ENCODE peak calls at places on chromosomes 13 and 19, in five cellular contexts. One of them, this sample, is unnamed.

GRCh38 chr13:79775830-79776229 is 294.9 kb downstream of the NDFIP2 start:
- DNase-seq in HCT116: peak
- DNase-seq in uterus: no peak
- DNase-seq in tibial nerve: no peak
- DNase-seq in ovary: no peak
- DNase-seq in this sample: peak

GRCh38 chr19:41993612-41994483 is at the start of gene ATP1A3:
- DNase-seq in uterus: no peak
- DNase-seq in HCT116: peak
- DNase-seq in ovary: no peak
- DNase-seq in tibial nerve: no peak
- DNase-seq in this sample: peak

GRCh38 chr13:97030705-97031452 is 36.6 kb upstream of the OXGR1 start:
- DNase-seq in HCT116: peak
- DNase-seq in ovary: no peak
- DNase-seq in tibial nerve: no peak
- DNase-seq in uterus: no peak
- DNase-seq in this sample: peak

GRCh38 chr13:113561417-113562084 is 23.0 kb upstream of the TFDP1 start:
- DNase-seq in HCT116: no peak
- DNase-seq in uterus: no peak
- DNase-seq in tibial nerve: no peak
- DNase-seq in ovary: peak
- DNase-seq in this sample: no peak

GRCh38 chr13:98942485-98942884 is 35.4 kb downstream of the DOCK9 start:
- DNase-seq in tibial nerve: no peak
- DNase-seq in HCT116: no peak
- DNase-seq in ovary: no peak
- DNase-seq in uterus: no peak
- DNase-seq in this sample: no peak

GRCh38 chr19:55115446-55116065 is 1.9 kb downstream of the PPP1R12C start:
- DNase-seq in ovary: no peak
- DNase-seq in uterus: peak
- DNase-seq in tibial nerve: no peak
- DNase-seq in HCT116: no peak
- DNase-seq in this sample: peak

GRCh38 chr13:98978280-98978679 is 416 bp upstream of the DOCK9 start:
- DNase-seq in HCT116: peak
- DNase-seq in uterus: no peak
- DNase-seq in tibial nerve: no peak
- DNase-seq in ovary: no peak
- DNase-seq in this sample: no peak

GRCh38 chr19:7685546-7686445 is 5.2 kb downstream of the TRAPPC5 start:
- DNase-seq in HCT116: no peak
- DNase-seq in uterus: no peak
- DNase-seq in tibial nerve: no peak
- DNase-seq in ovary: no peak
- DNase-seq in this sample: no peak

GRCh38 chr13:61146158-61146557 is 269.5 kb downstream of the PCDH20 start:
- DNase-seq in HCT116: no peak
- DNase-seq in ovary: no peak
- DNase-seq in tibial nerve: no peak
- DNase-seq in uterus: no peak
- DNase-seq in this sample: no peak

GRCh38 chr19:49468199-49468598 is 5.8 kb upstream of the FLT3LG start:
- DNase-seq in tibial nerve: no peak
- DNase-seq in uterus: no peak
- DNase-seq in ovary: no peak
- DNase-seq in HCT116: no peak
- DNase-seq in this sample: no peak
- TF ChIP-seq POLR2A in tibial nerve: no peak
- TF ChIP-seq POLR2A in uterus: no peak
- TF ChIP-seq POLR2A in ovary: no peak
- TF ChIP-seq POLR2A in HCT116: no peak
- TF ChIP-seq POLR2A in this sample: no peak

GRCh38 chr19:9535934-9536333 is 2.5 kb downstream of the ZNF426 start:
- DNase-seq in ovary: no peak
- DNase-seq in uterus: no peak
- DNase-seq in tibial nerve: no peak
- DNase-seq in HCT116: no peak
- DNase-seq in this sample: no peak

DNA sequence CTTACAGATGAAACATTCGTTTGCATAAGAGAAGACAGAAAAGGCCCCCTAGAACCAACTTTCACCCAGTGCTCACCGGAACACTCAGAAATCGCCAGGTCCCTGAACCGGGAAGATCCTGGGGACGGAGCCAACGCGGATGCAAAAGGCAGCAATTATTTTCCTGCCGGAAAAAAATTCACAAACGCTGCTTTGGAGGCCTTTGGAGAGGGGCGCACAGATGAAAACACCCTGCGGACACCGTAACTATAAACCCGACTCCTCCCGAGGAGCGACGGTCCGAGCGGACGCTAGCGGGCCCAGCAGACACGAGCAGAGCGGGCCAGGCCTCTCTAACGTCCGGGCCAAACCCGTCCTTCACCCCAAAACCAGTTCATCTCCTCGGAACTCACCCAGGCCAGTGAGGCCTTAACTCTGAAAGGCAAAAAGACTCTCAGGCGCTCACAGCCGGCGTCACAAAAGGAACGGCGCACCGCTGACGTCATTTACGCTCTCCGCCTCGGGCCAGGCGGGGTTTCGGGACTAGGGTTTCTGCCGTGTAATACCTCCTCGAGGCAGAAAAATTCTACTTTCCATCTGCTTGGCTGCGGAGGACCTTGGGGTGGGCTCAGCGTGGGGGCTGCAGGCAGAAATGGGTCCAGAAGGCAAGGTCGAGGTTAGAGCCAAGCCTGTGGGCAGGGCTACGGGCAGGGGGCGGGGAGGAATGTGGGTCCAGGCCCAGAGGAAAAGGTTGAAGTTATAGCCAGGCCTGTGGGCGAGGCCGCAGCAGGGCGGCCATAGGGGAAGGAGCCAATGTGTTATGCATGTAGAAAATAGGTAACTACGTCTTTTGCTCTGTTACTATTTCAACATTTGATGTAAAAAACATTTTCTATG is at the start of gene ZNF426:
- DNase-seq in uterus: peak
- DNase-seq in HCT116: peak
- DNase-seq in tibial nerve: peak
- DNase-seq in ovary: peak
- DNase-seq in this sample: peak
- TF ChIP-seq POLR2A in uterus: peak
- TF ChIP-seq POLR2A in HCT116: no peak
- TF ChIP-seq POLR2A in tibial nerve: peak
- TF ChIP-seq POLR2A in ovary: no peak
- TF ChIP-seq POLR2A in this sample: peak

GRCh38 chr19:1169921-1170885 is 3.9 kb downstream of the SBNO2 start:
- DNase-seq in uterus: peak
- DNase-seq in tibial nerve: no peak
- DNase-seq in HCT116: no peak
- DNase-seq in ovary: peak
- DNase-seq in this sample: no peak

GRCh38 chr19:1170938-1171754 is 2.9 kb downstream of the SBNO2 start:
- DNase-seq in ovary: no peak
- DNase-seq in tibial nerve: no peak
- DNase-seq in HCT116: no peak
- DNase-seq in uterus: no peak
- DNase-seq in this sample: no peak

GRCh38 chr19:1168562-1168873 is 5.5 kb downstream of the SBNO2 start:
- DNase-seq in HCT116: no peak
- DNase-seq in uterus: no peak
- DNase-seq in tibial nerve: no peak
- DNase-seq in ovary: no peak
- DNase-seq in this sample: no peak

GRCh38 chr19:1167687-1168561 is 6.1 kb downstream of the SBNO2 start:
- DNase-seq in uterus: no peak
- DNase-seq in HCT116: no peak
- DNase-seq in tibial nerve: no peak
- DNase-seq in ovary: peak
- DNase-seq in this sample: no peak

GRCh38 chr19:1168877-1169791 is 4.9 kb downstream of the SBNO2 start:
- DNase-seq in HCT116: no peak
- DNase-seq in ovary: peak
- DNase-seq in uterus: peak
- DNase-seq in tibial nerve: no peak
- DNase-seq in this sample: no peak
- TF ChIP-seq POLR2A in HCT116: no peak
- TF ChIP-seq POLR2A in ovary: no peak
- TF ChIP-seq POLR2A in uterus: peak
- TF ChIP-seq POLR2A in tibial nerve: no peak
- TF ChIP-seq POLR2A in this sample: no peak

DNA sequence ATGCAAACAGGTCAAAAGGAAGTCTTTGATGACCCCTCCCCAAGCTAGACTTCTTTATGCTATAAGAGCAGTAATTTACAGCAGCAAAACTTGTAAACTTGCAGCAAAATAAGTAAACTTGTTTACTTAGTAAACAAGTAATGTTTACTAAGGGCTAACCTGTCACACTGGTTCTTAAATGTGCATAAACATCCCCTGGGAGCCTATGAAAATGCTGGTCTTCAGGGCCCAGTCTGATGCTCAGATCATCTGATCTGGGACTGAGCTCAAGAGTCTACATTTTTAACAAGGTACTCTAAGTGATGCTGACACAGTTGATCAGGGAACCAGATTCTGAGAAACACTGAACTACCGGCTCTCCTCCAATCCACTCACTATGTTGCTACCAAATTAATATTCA is 53.4 kb downstream of the MTMR6 start:
- DNase-seq in tibial nerve: no peak
- DNase-seq in ovary: no peak
- DNase-seq in uterus: no peak
- DNase-seq in HCT116: no peak
- DNase-seq in this sample: no peak
- TF ChIP-seq POLR2A in tibial nerve: no peak
- TF ChIP-seq POLR2A in ovary: no peak
- TF ChIP-seq POLR2A in uterus: no peak
- TF ChIP-seq POLR2A in HCT116: no peak
- TF ChIP-seq POLR2A in this sample: no peak

DNA sequence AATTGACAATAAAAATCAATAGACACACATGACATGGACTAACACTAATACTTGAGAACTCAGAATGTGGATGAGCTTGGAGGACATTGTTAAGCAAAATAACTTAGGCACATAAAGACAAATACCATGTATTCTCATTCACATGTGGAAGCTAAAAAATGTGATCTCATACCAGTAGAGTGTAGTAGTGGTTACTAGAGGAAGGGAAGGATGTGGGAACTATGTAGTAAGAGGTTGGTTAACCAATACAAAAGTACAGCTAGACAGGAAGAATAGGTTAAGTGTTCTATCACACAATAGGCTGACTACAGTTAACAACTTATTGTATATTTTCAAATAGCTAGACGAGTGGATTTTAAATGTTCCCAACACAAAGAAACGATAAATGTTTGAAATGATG is 415.8 kb upstream of the KLF12 start:
- DNase-seq in uterus: no peak
- DNase-seq in tibial nerve: no peak
- DNase-seq in HCT116: no peak
- DNase-seq in ovary: no peak
- DNase-seq in this sample: no peak
- TF ChIP-seq POLR2A in uterus: no peak
- TF ChIP-seq POLR2A in tibial nerve: no peak
- TF ChIP-seq POLR2A in HCT116: no peak
- TF ChIP-seq POLR2A in ovary: no peak
- TF ChIP-seq POLR2A in this sample: no peak

DNA sequence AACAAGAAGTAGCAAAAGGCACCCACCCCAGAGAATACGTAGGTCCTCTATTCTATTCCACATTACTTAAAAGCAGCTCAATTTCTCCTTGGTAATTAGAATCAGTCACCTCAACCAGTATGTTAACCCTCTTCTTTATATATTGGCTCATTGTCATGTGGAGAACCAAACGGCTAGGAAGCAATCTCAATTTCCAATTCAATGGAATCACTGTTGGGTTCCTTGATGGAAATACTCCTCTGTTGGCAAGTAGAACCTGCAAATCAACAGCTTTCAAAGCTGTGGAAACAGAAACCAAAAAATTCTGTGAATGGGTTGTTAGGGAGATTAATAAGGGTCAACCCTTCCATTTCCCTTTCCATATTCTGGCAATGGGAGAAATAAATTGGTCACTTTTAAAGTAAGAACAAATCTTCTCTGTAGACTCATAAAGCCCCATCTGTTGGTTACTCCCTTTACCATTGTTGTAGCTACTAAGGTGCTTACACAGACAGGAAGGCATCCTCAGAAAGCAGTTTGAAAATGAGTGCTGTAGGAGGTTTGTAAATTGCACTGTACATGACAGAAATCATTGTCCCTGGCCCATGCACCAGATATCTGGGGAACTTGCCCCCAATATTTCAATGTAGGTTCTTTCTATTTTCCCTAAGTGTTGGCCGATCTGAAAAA is 138.6 kb upstream of the UFM1 start:
- DNase-seq in tibial nerve: no peak
- DNase-seq in uterus: no peak
- DNase-seq in ovary: no peak
- DNase-seq in HCT116: no peak
- DNase-seq in this sample: no peak
- TF ChIP-seq POLR2A in tibial nerve: no peak
- TF ChIP-seq POLR2A in uterus: no peak
- TF ChIP-seq POLR2A in ovary: no peak
- TF ChIP-seq POLR2A in HCT116: no peak
- TF ChIP-seq POLR2A in this sample: no peak

GRCh38 chr19:6374711-6375410 is 872 bp downstream of the PSPN start:
- DNase-seq in ovary: peak
- DNase-seq in HCT116: no peak
- DNase-seq in uterus: no peak
- DNase-seq in tibial nerve: no peak
- DNase-seq in this sample: no peak
- TF ChIP-seq POLR2A in ovary: no peak
- TF ChIP-seq POLR2A in HCT116: no peak
- TF ChIP-seq POLR2A in uterus: no peak
- TF ChIP-seq POLR2A in tibial nerve: no peak
- TF ChIP-seq POLR2A in this sample: no peak

This sample was measured in erythroblast.